ENCODE peak calls at places on chromosomes 7 and 10, in four cellular contexts. D is HepG2, T is GM12878, J is H1. F is an unnamed sample.
A peak's percentile ranks its signal among the peaks of the same experiment; 100 is the strongest.

GRCh38 chr7:80330434-80330833 is 181.4 kb downstream of the GNAT3 start:
- DNase-seq in D (no peak), T (no peak), J (no peak), F (no peak)

GRCh38 chr7:102287465-102288146 is 938 bp downstream of the SH2B2 start:
- DNase-seq in D (no peak), T (no peak), J (peak; percentile 80), F (no peak)

GRCh38 chr10:36114913-36115312 is 472.8 kb upstream of the FZD8 start:
- DNase-seq in D (no peak), T (no peak), J (no peak), F (no peak)

GRCh38 chr10:22760025-22760424 is 45.6 kb upstream of the PIP4K2A start:
- DNase-seq in D (peak; percentile 72), T (no peak), J (no peak), F (no peak)

GRCh38 chr10:95395947-95396449 is 105.2 kb upstream of the PDLIM1 start:
- DNase-seq in D (no peak), T (no peak), J (no peak), F (no peak)

GRCh38 chr7:37446371-37446770 is 2.3 kb downstream of the ELMO1 start:
- DNase-seq in D (no peak), T (no peak), J (no peak), F (no peak)

GRCh38 chr10:18350340-18350739 is 210.1 kb downstream of the CACNB2 start:
- DNase-seq in D (no peak), T (no peak), J (no peak), F (no peak)

GRCh38 chr10:114703377-114704125 is 45.5 kb upstream of the ABLIM1 start:
- DNase-seq in D (peak; percentile 13), T (no peak), J (peak; percentile 48), F (no peak)

GRCh38 chr7:137601642-137602041 is 245.1 kb downstream of the DGKI start:
- DNase-seq in D (no peak), T (no peak), J (no peak), F (no peak)

GRCh38 chr7:127337581-127337980 is 54.9 kb downstream of the ZNF800 start:
- DNase-seq in D (no peak), T (no peak), J (no peak), F (no peak)

GRCh38 chr10:48444861-48445841 is 138.7 kb downstream of the MAPK8 start:
- DNase-seq in D (peak; percentile 27), T (no peak), J (peak; percentile 52), F (no peak)

GRCh38 chr10:11255796-11256444 is 238.2 kb downstream of the CELF2 start:
- DNase-seq in D (no peak), T (no peak), J (no peak), F (no peak)

GRCh38 chr10:71080381-71081228 is 131.8 kb upstream of the UNC5B start:
- DNase-seq in D (no peak), T (no peak), J (peak; percentile 28), F (no peak)

GRCh38 chr10:70693619-70694286 is 21.4 kb downstream of the ADAMTS14 start:
- DNase-seq in D (no peak), T (no peak), J (no peak), F (no peak)

GRCh38 chr10:14822879-14823755 is 14.7 kb downstream of the CDNF start:
- DNase-seq in D (peak; percentile 12), T (no peak), J (no peak), F (no peak)

GRCh38 chr7:74479066-74479781 is 25.5 kb downstream of the GTF2IRD1 start:
- DNase-seq in D (no peak), T (no peak), J (no peak), F (no peak)

GRCh38 chr7:102914585-102914984 is 1.8 kb downstream of the LRRC17 start:
- DNase-seq in D (no peak), T (no peak), J (no peak), F (no peak)

GRCh38 chr7:117072620-117073118 is 119.4 kb downstream of the ST7 start:
- DNase-seq in D (no peak), T (no peak), J (no peak), F (no peak)

GRCh38 chr10:44651834-44652233 is 259.3 kb upstream of the TMEM72 start:
- DNase-seq in D (no peak), T (no peak), J (no peak), F (no peak)

GRCh38 chr7:137003071-137003470 is 134.6 kb downstream of the CHRM2 start:
- DNase-seq in D (no peak), T (no peak), J (no peak), F (no peak)

GRCh38 chr7:17559388-17559787 is 260.9 kb downstream of the AHR start:
- DNase-seq in D (no peak), T (no peak), J (no peak), F (no peak)

GRCh38 chr7:100079024-100079560 is 2.4 kb downstream of the ZNF3 start:
- DNase-seq in D (peak; percentile 96), T (no peak), J (no peak), F (no peak)
- H3K36me3 ChIP-seq in D (peaks cover 36% of the 10 kb centered on the region), T (peaks cover 8% of the 10 kb centered on the region), J (peaks cover 54% of the 10 kb centered on the region), F (peaks cover 57% of the 10 kb centered on the region)

DNA sequence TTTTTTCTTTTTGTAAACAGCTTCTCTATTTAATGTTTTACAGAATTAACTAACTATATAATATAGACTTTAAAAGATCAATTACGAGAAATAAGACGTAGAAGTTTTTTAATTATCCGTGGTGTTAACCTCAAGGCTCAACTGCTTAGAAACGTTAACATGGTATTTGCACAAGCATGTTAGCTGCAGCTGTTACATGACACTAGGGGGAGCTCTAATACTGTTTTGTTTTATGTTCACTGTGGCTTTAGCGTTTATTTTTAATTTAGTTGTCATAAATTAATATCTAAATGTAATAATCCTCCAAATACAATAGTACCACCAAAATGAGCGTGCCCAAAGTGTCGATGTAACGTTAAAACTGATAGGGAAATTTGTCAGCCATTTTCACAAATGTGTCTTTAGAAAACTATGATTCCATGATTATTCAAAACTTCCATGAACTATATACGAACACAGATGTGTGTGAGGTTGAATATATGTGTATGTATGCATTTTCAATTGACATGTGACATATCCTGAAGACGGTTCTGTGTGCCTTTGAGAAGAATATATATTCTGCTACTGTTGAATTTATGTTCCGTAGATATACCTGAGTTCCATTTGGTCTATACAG is 828.8 kb upstream of the MBL2 start:
- DNase-seq in D (peak; percentile 11), T (no peak), J (no peak), F (peak; percentile 9)
- TF ChIP-seq SUZ12 in D (no peak), T (no peak), J (no peak), F (no peak)

DNA sequence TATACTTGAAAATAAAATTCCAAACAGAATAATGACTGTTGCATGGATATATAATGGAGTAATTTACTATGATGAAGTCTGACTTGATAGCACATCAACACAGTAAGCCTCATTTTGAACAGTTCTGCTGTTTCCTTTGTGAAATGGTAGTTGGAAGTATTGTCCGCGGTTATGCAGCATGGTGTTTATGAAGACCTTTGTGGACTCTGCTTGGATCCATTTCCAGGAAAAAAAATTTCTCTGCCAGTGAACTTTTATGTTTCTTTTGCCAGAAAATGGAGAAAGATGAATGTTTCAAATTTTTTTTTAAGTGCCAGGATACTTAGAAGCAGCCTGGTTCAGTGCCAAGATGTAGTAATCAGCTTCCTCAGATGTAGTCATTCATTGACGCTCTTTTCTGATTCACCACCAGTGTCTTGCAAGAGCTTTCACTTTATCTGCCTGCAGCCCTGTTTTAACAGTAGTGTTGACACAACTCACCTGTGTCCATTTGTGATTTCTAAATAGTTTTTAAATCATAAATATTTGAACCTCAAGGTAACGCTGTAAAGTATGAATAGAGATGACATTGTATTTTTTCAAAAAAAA is 258.2 kb downstream of the SDK1 start:
- DNase-seq in D (no peak), T (no peak), J (no peak), F (no peak)
- H3K4me3 ChIP-seq in D (no peak overlapping the region), T (no peak overlapping the region), J (no peak overlapping the region), F (no peak overlapping the region)

DNA sequence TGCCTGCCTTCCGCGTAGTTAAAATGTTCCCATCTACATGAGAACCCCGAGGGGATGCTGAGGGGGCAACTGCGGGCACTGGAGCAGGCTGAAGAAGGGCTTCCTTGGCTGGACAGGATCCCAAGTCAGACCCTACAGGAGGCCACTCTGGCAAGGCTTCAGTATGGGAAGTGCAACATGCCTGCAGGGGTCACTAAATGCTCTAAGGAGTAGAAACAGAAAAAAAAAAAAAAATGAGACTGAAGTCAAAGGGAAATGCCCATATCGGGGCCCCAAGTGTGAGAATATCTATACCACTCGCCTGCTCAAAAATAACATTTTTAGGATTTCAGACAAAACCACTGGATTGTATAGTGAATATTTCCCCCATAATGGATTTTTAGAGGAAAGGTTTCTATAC is 33.5 kb downstream of the FAM204A start:
- DNase-seq in D (no peak), T (no peak), J (no peak), F (no peak)
- H3K36me3 ChIP-seq in D (peaks cover 35% of the 10 kb centered on the region), T (peaks cover 3% of the 10 kb centered on the region), J (peaks cover 12% of the 10 kb centered on the region), F (peaks cover 49% of the 10 kb centered on the region)

DNA sequence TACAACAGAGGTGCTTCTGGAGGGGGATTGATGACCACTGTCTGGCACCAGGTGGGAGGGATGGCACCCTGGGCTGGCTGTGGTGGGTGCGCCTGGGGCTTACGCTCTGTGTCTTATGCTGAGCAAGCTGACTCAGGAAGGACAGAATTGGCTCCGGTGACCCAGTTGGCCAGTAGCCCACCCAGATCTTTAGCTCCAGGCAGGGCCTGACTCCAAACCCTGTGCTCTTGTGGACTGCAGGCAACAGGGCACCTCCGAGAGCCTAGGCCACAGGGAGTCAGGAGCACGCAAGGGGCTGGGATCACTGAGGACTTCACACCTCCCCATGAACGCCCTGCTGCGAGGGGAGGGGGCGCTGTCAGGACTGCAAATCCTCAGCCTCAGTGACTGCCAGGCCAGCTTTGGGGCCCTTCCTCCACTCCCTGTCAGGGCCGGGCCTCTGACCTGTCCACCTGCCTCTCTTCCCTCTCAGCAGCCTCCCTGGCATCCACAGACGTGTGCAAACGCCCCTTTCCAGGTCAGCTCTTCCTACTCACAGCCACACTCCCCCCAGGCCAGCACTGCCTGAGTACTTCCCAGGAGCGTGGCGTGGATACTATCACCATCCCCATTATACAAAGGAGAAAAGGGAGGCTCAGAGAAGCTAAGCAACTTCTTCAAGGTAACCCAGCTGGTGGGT is 118.7 kb downstream of the SLIT1 start:
- DNase-seq in D (no peak), T (no peak), J (no peak), F (no peak)
- TF ChIP-seq SUZ12 in D (no peak), T (no peak), J (no peak), F (no peak)

DNA sequence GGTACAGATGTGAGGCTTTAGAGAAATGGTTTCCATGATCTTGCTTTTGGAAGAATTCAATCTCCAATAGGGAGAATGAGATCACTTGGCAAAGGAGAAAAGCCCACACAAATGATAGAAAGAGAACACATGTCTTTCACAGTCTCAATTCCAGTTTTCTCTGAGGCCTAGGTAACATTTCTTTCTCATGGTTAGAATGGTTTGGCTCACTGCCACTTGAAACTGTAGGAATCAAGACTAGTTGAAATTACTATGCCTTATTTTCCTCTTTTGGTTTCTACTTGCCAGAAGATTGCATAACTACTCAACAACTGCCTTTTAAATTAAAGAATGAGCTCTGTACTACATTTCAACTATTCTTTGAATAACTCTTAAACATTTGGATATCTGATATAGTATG is 276.6 kb upstream of the TEX47 start:
- DNase-seq in D (no peak), T (no peak), J (no peak), F (no peak)
- H3K4me3 ChIP-seq in D (no peak overlapping the region), T (no peak overlapping the region), J (no peak overlapping the region), F (no peak overlapping the region)

DNA sequence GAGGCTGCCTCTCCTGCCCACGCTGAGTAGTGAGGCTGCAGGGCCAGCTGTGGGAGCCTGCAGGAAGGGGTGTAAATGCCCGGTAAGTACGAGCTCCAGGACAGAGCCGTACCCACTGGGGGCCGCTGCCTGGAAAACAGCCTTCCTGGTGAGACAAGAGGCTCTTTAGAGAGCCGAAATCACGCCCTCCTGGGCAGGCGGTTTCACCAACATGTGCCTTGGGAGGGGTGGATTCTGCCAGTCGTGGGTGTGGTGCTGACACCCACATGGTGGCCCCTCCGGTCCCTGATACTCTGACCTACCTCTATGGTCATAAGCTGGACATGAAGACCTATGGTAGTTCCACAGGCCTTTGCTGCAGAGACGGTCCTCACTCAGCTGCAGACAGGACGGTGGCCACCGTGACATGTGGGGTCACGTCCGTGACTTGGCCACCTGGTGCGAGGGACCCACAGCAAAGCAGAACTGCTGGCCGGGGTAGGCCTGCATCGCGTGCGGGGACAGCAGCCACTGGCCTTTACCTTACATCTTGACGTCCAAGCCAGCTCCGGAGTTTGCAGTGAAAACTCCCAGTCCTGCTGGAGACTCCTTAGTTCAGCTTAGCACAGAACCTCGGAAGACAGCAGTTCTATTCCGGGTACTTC is 46.9 kb downstream of the PITRM1 start:
- DNase-seq in D (no peak), T (no peak), J (no peak), F (no peak)
- H3K36me3 ChIP-seq in D (no peaks in the 10 kb centered on the region), T (peaks cover 29% of the 10 kb centered on the region), J (peaks cover 64% of the 10 kb centered on the region), F (peaks cover 80% of the 10 kb centered on the region)